ENCODE peak calls at places on chromosomes 1 and 21, in four cellular contexts. F, A, J and W are unnamed samples.

GRCh38 chr1:111624382-111624781 is 4.8 kb downstream of the RAP1A start:
- ATAC-seq in J (no peak), F (no peak), A (no peak), W (no peak)

GRCh38 chr21:44780767-44781459 is 20.7 kb downstream of the UBE2G2 start:
- ATAC-seq in A (peak; percentile 25), J (no peak), F (no peak), W (no peak)

GRCh38 chr1:40389871-40390560 is 16.5 kb downstream of the SMAP2 start:
- ATAC-seq in A (peak; percentile 78), F (peak; percentile 36), J (peak; percentile 89), W (peak; percentile 84)

GRCh38 chr1:30697977-30698376 is 25.4 kb downstream of the MATN1 start:
- ATAC-seq in A (peak; percentile 6), J (no peak), F (no peak), W (peak; percentile 4)

GRCh38 chr1:224168859-224169380 is 14.1 kb upstream of the DEGS1 start:
- ATAC-seq in A (peak; percentile 73), J (peak; percentile 60), F (no peak), W (peak; percentile 58)

GRCh38 chr1:51867479-51868232 is 10.9 kb downstream of the NRDC start:
- ATAC-seq in J (no peak), F (no peak), A (no peak), W (no peak)

GRCh38 chr21:29334717-29335428 is 36.2 kb downstream of the BACH1 start:
- ATAC-seq in J (no peak), F (no peak), A (peak; percentile 84), W (no peak)

GRCh38 chr21:35663856-35664606 is 396.3 kb downstream of the SETD4 start:
- ATAC-seq in F (no peak), A (no peak), J (no peak), W (no peak)

GRCh38 chr1:155909894-155910293 is 1.3 kb downstream of the RIT1 start:
- ATAC-seq in J (no peak), F (no peak), A (no peak), W (no peak)

GRCh38 chr1:65002156-65002507 is 35.8 kb upstream of the JAK1 start:
- ATAC-seq in A (no peak), J (no peak), F (no peak), W (no peak)

GRCh38 chr1:68994096-68994495 is 497.2 kb upstream of the DEPDC1 start:
- ATAC-seq in J (no peak), F (no peak), A (no peak), W (no peak)

GRCh38 chr1:38045431-38046332 is 911 bp downstream of the POU3F1 start:
- ATAC-seq in F (no peak), A (no peak), J (no peak), W (no peak)

GRCh38 chr1:213622365-213623087 is 365.2 kb upstream of the PROX1 start:
- ATAC-seq in J (peak; percentile 59), A (peak; percentile 56), F (no peak), W (no peak)

GRCh38 chr21:15771311-15771710 is 41.5 kb downstream of the USP25 start:
- ATAC-seq in F (no peak), J (no peak), A (peak; percentile 30), W (no peak)

GRCh38 chr1:210448293-210448892 is 119.7 kb downstream of the HHAT start:
- ATAC-seq in J (no peak), F (no peak), A (no peak), W (no peak)

GRCh38 chr1:58574816-58575215 is 2.2 kb downstream of the TACSTD2 start:
- ATAC-seq in J (no peak), A (no peak), F (no peak), W (no peak)

GRCh38 chr1:100810360-100810759 is 84.3 kb downstream of the EXTL2 start:
- ATAC-seq in A (no peak), J (no peak), F (no peak), W (no peak)

GRCh38 chr1:100462291-100463040 is 75.5 kb upstream of the GPR88 start:
- ATAC-seq in F (no peak), J (no peak), A (no peak), W (no peak)

GRCh38 chr1:242205622-242206489 is 207.0 kb upstream of the MAP1LC3C start:
- ATAC-seq in J (no peak), A (no peak), F (no peak), W (no peak)

GRCh38 chr1:156414440-156415064 is 45.5 kb downstream of the RHBG start:
- ATAC-seq in A (no peak), J (no peak), F (no peak), W (no peak)

GRCh38 chr1:100614570-100614969 is 76.6 kb downstream of the GPR88 start:
- ATAC-seq in F (no peak), J (no peak), A (no peak), W (no peak)

GRCh38 chr1:173418107-173418985 is 58.8 kb upstream of the PRDX6 start:
- ATAC-seq in A (no peak), F (no peak), J (no peak), W (no peak)

GRCh38 chr21:35475006-35475405 is 425.9 kb upstream of the RUNX1 start:
- ATAC-seq in F (no peak), A (no peak), J (no peak), W (no peak)

GRCh38 chr1:220378571-220379302 is 106.5 kb upstream of the RAB3GAP2 start:
- ATAC-seq in F (no peak), J (no peak), A (no peak), W (no peak)

GRCh38 chr1:234398849-234399381 is 25.7 kb downstream of the COA6 start:
- ATAC-seq in J (peak; percentile 92), F (no peak), A (peak; percentile 76), W (no peak)

GRCh38 chr1:116232989-116233514 is 121.9 kb downstream of the MAB21L3 start:
- ATAC-seq in F (peak; percentile 68), A (no peak), J (no peak), W (no peak)

GRCh38 chr1:2547210-2548067 is 8.7 kb upstream of the TNFRSF14 start:
- ATAC-seq in F (no peak), J (peak; percentile 2), A (no peak), W (no peak)

GRCh38 chr1:118960567-118961136 is 27.5 kb downstream of the TBX15 start:
- ATAC-seq in F (no peak), J (peak; percentile 75), A (peak; percentile 90), W (peak; percentile 72)

GRCh38 chr1:203090667-203091320 is 5.0 kb upstream of the MYOG start:
- ATAC-seq in F (no peak), J (no peak), A (no peak), W (no peak)

GRCh38 chr1:203096566-203096965 is 10.8 kb upstream of the MYOG start:
- ATAC-seq in F (no peak), A (no peak), J (no peak), W (no peak)

GRCh38 chr1:203095061-203095690 is 9.4 kb upstream of the MYOG start:
- ATAC-seq in F (no peak), J (no peak), A (no peak), W (no peak)

GRCh38 chr1:203091761-203092330 is 6.0 kb upstream of the MYOG start:
- ATAC-seq in F (no peak), J (no peak), A (no peak), W (no peak)

DNA sequence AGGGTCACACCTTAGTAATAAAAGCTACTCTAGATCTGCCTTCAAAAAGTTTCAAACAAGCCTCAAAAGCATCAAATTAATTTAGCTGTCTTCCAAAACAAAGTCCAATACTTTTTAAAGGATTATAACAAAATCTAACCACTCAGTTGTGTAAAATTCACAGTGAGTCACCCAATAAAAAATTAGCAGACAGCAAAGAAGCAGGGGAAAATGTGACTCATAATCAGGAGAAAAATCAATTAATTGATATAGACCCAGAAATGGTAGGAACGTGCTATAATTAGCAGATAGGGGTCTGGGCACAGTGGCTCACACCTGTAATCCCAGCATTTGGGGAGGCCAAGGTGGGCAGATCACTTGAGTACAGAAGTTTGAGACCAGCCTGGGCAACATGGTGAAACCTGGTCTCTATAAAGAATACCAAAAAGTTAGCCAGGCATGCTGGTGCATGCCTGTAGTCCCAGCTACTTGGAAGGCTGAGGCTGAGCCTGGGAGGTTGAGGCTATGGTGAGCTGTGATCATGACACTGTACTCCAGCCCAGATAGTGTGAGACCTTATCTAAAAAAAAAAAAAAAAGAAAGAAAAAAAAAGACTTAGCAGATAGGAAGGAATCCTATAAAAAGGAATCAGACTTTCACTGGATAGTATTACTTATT is 8.1 kb upstream of the MYOG start:
- ATAC-seq in F (no peak), J (no peak), A (no peak), W (no peak)
- H3K27me3 ChIP-seq in F (no peaks in the 10 kb centered on the region), J (no peaks in the 10 kb centered on the region), A (no peaks in the 10 kb centered on the region), W (no peaks in the 10 kb centered on the region)

GRCh38 chr1:3654549-3655281 is 2.4 kb downstream of the TP73 start:
- ATAC-seq in F (no peak), J (no peak), A (no peak), W (no peak)
- H3K27me3 ChIP-seq in F (no peaks in the 10 kb centered on the region), J (peaks cover 45% of the 10 kb centered on the region), A (no peaks in the 10 kb centered on the region), W (peaks cover 79% of the 10 kb centered on the region)

DNA sequence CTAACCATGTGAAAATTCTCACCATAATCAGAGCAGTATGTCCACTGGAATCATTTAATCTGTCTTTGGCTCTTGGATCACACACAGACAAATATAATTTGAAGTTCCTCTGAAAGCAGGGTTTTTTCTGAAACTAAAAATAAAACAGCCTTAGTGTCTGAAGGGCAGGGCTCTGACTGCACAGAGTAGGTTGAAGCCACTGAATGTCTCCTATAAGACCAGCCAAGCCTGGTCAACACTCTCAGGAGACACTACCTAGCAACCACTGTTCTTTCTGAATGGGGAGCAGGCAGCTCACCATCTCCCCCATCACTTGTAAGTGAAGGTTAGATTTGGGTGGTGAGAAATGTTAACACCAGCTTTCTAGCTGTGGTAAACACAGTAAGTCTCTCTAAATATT is 16.1 kb upstream of the TMEM183A start:
- ATAC-seq in F (no peak), J (no peak), A (no peak), W (no peak)
- H3K27me3 ChIP-seq in F (no peaks in the 10 kb centered on the region), J (no peaks in the 10 kb centered on the region), A (no peaks in the 10 kb centered on the region), W (peaks cover 47% of the 10 kb centered on the region)

GRCh38 chr21:38660333-38661295 is 145.1 kb upstream of the ETS2 start:
- ATAC-seq in F (peak; percentile 45), A (peak; percentile 19), J (no peak), W (peak; percentile 51)

GRCh38 chr21:38664315-38664714 is 141.4 kb upstream of the ETS2 start:
- ATAC-seq in A (no peak), F (no peak), J (no peak), W (no peak)

GRCh38 chr21:38663282-38663681 is 142.4 kb upstream of the ETS2 start:
- ATAC-seq in A (no peak), J (no peak), F (no peak), W (no peak)

GRCh38 chr21:38661296-38662223 is 144.2 kb upstream of the ETS2 start:
- ATAC-seq in A (peak; percentile 58), F (peak; percentile 53), J (no peak), W (peak; percentile 16)

GRCh38 chr21:38662224-38662568 is 143.5 kb upstream of the ETS2 start:
- ATAC-seq in F (no peak), J (no peak), A (no peak), W (no peak)
- H3K27me3 ChIP-seq in F (no peaks in the 10 kb centered on the region), J (peaks cover 38% of the 10 kb centered on the region), A (no peaks in the 10 kb centered on the region), W (peaks cover 69% of the 10 kb centered on the region)